ENCODE peak calls at places on chromosomes 2 and 18, in eight cellular contexts. One of them, this sample, is unnamed.

GRCh38 chr18:23932385-23933067 is 82.0 kb upstream of the TTC39C start:
- DNase-seq in foreskin fibroblast: peak
- DNase-seq in IMR-90: no peak
- DNase-seq in PC-9: no peak
- DNase-seq in astrocyte of the cerebellum: no peak
- DNase-seq in Peyer's patch: no peak
- DNase-seq in kidney: no peak
- DNase-seq in coronary artery: no peak
- DNase-seq in this sample: no peak

GRCh38 chr18:21393986-21394385 is 152.0 kb downstream of the GREB1L start:
- DNase-seq in foreskin fibroblast: peak
- DNase-seq in IMR-90: no peak
- DNase-seq in PC-9: no peak
- DNase-seq in astrocyte of the cerebellum: no peak
- DNase-seq in Peyer's patch: no peak
- DNase-seq in kidney: no peak
- DNase-seq in coronary artery: peak
- DNase-seq in this sample: no peak

GRCh38 chr2:118696786-118697465 is 150.5 kb downstream of the EN1 start:
- DNase-seq in foreskin fibroblast: peak
- DNase-seq in IMR-90: peak
- DNase-seq in PC-9: no peak
- DNase-seq in astrocyte of the cerebellum: peak
- DNase-seq in Peyer's patch: no peak
- DNase-seq in kidney: no peak
- DNase-seq in coronary artery: no peak
- DNase-seq in this sample: no peak

GRCh38 chr2:47007221-47007825 is 91.7 kb upstream of the MCFD2 start:
- DNase-seq in foreskin fibroblast: no peak
- DNase-seq in IMR-90: no peak
- DNase-seq in PC-9: no peak
- DNase-seq in astrocyte of the cerebellum: no peak
- DNase-seq in Peyer's patch: no peak
- DNase-seq in kidney: peak
- DNase-seq in coronary artery: no peak
- DNase-seq in this sample: no peak

GRCh38 chr18:54766631-54767030 is 61.6 kb upstream of the RAB27B start:
- DNase-seq in foreskin fibroblast: no peak
- DNase-seq in IMR-90: no peak
- DNase-seq in PC-9: peak
- DNase-seq in astrocyte of the cerebellum: no peak
- DNase-seq in Peyer's patch: no peak
- DNase-seq in kidney: no peak
- DNase-seq in coronary artery: no peak
- DNase-seq in this sample: no peak

GRCh38 chr18:55478301-55478660 is 109.7 kb downstream of the TCF4 start:
- DNase-seq in foreskin fibroblast: no peak
- DNase-seq in IMR-90: peak
- DNase-seq in PC-9: no peak
- DNase-seq in astrocyte of the cerebellum: no peak
- DNase-seq in Peyer's patch: no peak
- DNase-seq in kidney: no peak
- DNase-seq in coronary artery: no peak
- DNase-seq in this sample: no peak

GRCh38 chr2:43102366-43103092 is 123.9 kb downstream of the ZFP36L2 start:
- DNase-seq in foreskin fibroblast: peak
- DNase-seq in IMR-90: peak
- DNase-seq in PC-9: no peak
- DNase-seq in astrocyte of the cerebellum: no peak
- DNase-seq in Peyer's patch: no peak
- DNase-seq in kidney: peak
- DNase-seq in coronary artery: peak
- DNase-seq in this sample: no peak

GRCh38 chr2:15298769-15299168 is 262.4 kb downstream of the NBAS start:
- DNase-seq in foreskin fibroblast: peak
- DNase-seq in IMR-90: peak
- DNase-seq in PC-9: no peak
- DNase-seq in astrocyte of the cerebellum: no peak
- DNase-seq in Peyer's patch: no peak
- DNase-seq in kidney: no peak
- DNase-seq in coronary artery: no peak
- DNase-seq in this sample: no peak

GRCh38 chr2:188734688-188735087 is 239.5 kb upstream of the COL3A1 start:
- DNase-seq in foreskin fibroblast: no peak
- DNase-seq in IMR-90: peak
- DNase-seq in PC-9: no peak
- DNase-seq in astrocyte of the cerebellum: peak
- DNase-seq in Peyer's patch: no peak
- DNase-seq in kidney: no peak
- DNase-seq in coronary artery: no peak
- DNase-seq in this sample: no peak

GRCh38 chr2:72143441-72144356 is 4.0 kb downstream of the CYP26B1 start:
- DNase-seq in foreskin fibroblast: peak
- DNase-seq in IMR-90: no peak
- DNase-seq in PC-9: no peak
- DNase-seq in astrocyte of the cerebellum: no peak
- DNase-seq in Peyer's patch: no peak
- DNase-seq in kidney: peak
- DNase-seq in coronary artery: peak
- DNase-seq in this sample: no peak

GRCh38 chr2:11652555-11652954 is 17.4 kb downstream of the NTSR2 start:
- DNase-seq in foreskin fibroblast: peak
- DNase-seq in IMR-90: no peak
- DNase-seq in PC-9: no peak
- DNase-seq in astrocyte of the cerebellum: no peak
- DNase-seq in Peyer's patch: no peak
- DNase-seq in kidney: no peak
- DNase-seq in coronary artery: no peak
- DNase-seq in this sample: no peak

GRCh38 chr18:11154369-11154982 is 5.1 kb upstream of the PIEZO2 start:
- DNase-seq in foreskin fibroblast: peak
- DNase-seq in IMR-90: peak
- DNase-seq in PC-9: peak
- DNase-seq in astrocyte of the cerebellum: peak
- DNase-seq in Peyer's patch: no peak
- DNase-seq in kidney: no peak
- DNase-seq in coronary artery: no peak
- DNase-seq in this sample: peak
- TF ChIP-seq CTCF in foreskin fibroblast: peak
- TF ChIP-seq CTCF in IMR-90: peak
- TF ChIP-seq CTCF in PC-9: peak
- TF ChIP-seq CTCF in astrocyte of the cerebellum: peak
- TF ChIP-seq CTCF in Peyer's patch: peak
- TF ChIP-seq CTCF in kidney: peak
- TF ChIP-seq CTCF in coronary artery: no peak
- TF ChIP-seq CTCF in this sample: peak

GRCh38 chr2:1789610-1790009 is 45.3 kb upstream of the PXDN start:
- DNase-seq in foreskin fibroblast: no peak
- DNase-seq in IMR-90: no peak
- DNase-seq in PC-9: no peak
- DNase-seq in astrocyte of the cerebellum: no peak
- DNase-seq in Peyer's patch: no peak
- DNase-seq in kidney: no peak
- DNase-seq in coronary artery: no peak
- DNase-seq in this sample: no peak
- TF ChIP-seq CTCF in foreskin fibroblast: no peak
- TF ChIP-seq CTCF in IMR-90: no peak
- TF ChIP-seq CTCF in PC-9: peak
- TF ChIP-seq CTCF in astrocyte of the cerebellum: no peak
- TF ChIP-seq CTCF in Peyer's patch: no peak
- TF ChIP-seq CTCF in kidney: no peak
- TF ChIP-seq CTCF in coronary artery: no peak
- TF ChIP-seq CTCF in this sample: no peak

DNA sequence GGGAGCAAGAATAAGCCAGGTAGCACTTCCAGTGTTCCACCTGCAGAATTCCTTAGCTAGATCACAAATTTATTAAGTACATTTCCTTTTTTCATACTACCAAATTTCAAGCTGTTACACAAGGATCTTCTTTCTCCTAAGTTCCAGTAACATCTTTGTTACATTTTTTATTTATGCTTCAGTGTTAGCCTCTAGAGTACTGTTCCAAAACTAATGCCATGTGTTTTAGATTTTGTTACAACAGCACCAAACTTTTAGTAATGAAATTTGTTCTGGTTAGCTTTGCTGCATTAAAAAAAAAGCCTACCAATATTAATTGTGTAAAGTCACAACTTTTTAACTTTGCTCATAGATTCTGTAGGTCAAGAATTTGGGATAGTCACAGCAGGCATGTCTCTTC is 161.1 kb downstream of the CAMKMT start:
- DNase-seq in foreskin fibroblast: peak
- DNase-seq in IMR-90: no peak
- DNase-seq in PC-9: no peak
- DNase-seq in astrocyte of the cerebellum: no peak
- DNase-seq in Peyer's patch: no peak
- DNase-seq in kidney: no peak
- DNase-seq in coronary artery: no peak
- DNase-seq in this sample: no peak
- TF ChIP-seq CTCF in foreskin fibroblast: no peak
- TF ChIP-seq CTCF in IMR-90: no peak
- TF ChIP-seq CTCF in PC-9: no peak
- TF ChIP-seq CTCF in astrocyte of the cerebellum: no peak
- TF ChIP-seq CTCF in Peyer's patch: no peak
- TF ChIP-seq CTCF in kidney: no peak
- TF ChIP-seq CTCF in coronary artery: no peak
- TF ChIP-seq CTCF in this sample: no peak

GRCh38 chr2:222708274-222708710 is 36.8 kb downstream of the MOGAT1 start:
- DNase-seq in foreskin fibroblast: peak
- DNase-seq in IMR-90: peak
- DNase-seq in PC-9: peak
- DNase-seq in astrocyte of the cerebellum: peak
- DNase-seq in Peyer's patch: peak
- DNase-seq in kidney: peak
- DNase-seq in coronary artery: peak
- DNase-seq in this sample: peak
- TF ChIP-seq CTCF in foreskin fibroblast: peak
- TF ChIP-seq CTCF in IMR-90: peak
- TF ChIP-seq CTCF in PC-9: peak
- TF ChIP-seq CTCF in astrocyte of the cerebellum: peak
- TF ChIP-seq CTCF in Peyer's patch: peak
- TF ChIP-seq CTCF in kidney: peak
- TF ChIP-seq CTCF in coronary artery: peak
- TF ChIP-seq CTCF in this sample: peak

DNA sequence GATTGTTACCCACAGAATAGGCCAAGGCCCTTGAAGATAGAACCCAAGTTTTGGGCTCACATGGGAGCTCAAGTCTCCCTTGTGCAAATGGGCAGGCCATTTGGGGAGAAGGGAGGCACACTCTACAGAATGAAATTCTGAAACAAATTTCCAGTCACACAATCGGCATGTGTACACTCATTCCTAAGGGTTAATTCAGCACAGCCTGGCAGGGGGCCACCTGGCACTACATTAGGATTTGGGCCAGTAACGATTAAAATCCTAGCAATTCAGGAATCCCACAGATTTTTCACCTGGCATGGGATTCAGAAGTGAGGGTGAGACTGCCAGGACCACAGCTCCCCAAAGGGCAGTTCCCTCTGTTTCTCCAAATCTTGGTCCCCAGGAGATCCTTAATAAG is 46.4 kb downstream of the BMP10 start:
- DNase-seq in foreskin fibroblast: peak
- DNase-seq in IMR-90: peak
- DNase-seq in PC-9: no peak
- DNase-seq in astrocyte of the cerebellum: peak
- DNase-seq in Peyer's patch: no peak
- DNase-seq in kidney: no peak
- DNase-seq in coronary artery: no peak
- DNase-seq in this sample: no peak
- TF ChIP-seq CTCF in foreskin fibroblast: no peak
- TF ChIP-seq CTCF in IMR-90: no peak
- TF ChIP-seq CTCF in PC-9: no peak
- TF ChIP-seq CTCF in astrocyte of the cerebellum: no peak
- TF ChIP-seq CTCF in Peyer's patch: no peak
- TF ChIP-seq CTCF in kidney: no peak
- TF ChIP-seq CTCF in coronary artery: no peak
- TF ChIP-seq CTCF in this sample: no peak

DNA sequence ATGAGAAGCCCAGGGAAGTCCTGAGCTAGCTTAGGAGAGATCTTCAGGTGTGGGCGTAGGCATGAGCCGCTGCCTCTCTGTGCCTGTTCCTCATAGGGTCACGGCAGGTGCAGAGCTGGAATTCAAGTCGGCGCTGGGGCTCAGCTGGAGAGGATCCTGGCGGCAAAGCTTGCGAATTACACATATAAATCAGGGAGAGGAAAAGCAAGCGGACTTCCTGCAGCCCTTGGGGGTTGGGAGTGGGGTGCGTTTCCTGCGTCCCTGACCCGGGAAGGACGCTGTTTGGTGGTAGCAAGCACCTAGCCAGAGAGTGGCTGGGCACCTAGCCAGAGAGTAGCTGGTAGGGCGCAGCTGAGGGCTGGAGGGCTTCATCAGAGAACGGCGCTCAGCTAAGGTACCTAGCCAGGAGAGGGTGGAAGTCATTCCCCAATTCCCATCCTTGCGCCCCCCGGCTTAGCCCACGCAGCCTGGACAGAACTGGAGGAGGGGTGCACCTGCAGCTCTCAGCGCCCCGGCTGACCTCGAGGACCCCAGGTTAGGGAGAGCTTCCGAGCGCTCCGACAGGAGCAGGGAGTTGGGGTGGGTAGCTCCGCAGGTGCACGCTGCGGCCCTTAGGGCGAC is 459 bp upstream of the EFR3B start:
- DNase-seq in foreskin fibroblast: peak
- DNase-seq in IMR-90: peak
- DNase-seq in PC-9: peak
- DNase-seq in astrocyte of the cerebellum: no peak
- DNase-seq in Peyer's patch: peak
- DNase-seq in kidney: peak
- DNase-seq in coronary artery: no peak
- DNase-seq in this sample: peak
- TF ChIP-seq CTCF in foreskin fibroblast: peak
- TF ChIP-seq CTCF in IMR-90: peak
- TF ChIP-seq CTCF in PC-9: peak
- TF ChIP-seq CTCF in astrocyte of the cerebellum: peak
- TF ChIP-seq CTCF in Peyer's patch: peak
- TF ChIP-seq CTCF in kidney: peak
- TF ChIP-seq CTCF in coronary artery: no peak
- TF ChIP-seq CTCF in this sample: no peak

GRCh38 chr2:234096164-234096563 is 45.7 kb downstream of the SPP2 start:
- DNase-seq in foreskin fibroblast: no peak
- DNase-seq in IMR-90: no peak
- DNase-seq in PC-9: no peak
- DNase-seq in astrocyte of the cerebellum: no peak
- DNase-seq in Peyer's patch: no peak
- DNase-seq in kidney: no peak
- DNase-seq in coronary artery: no peak
- DNase-seq in this sample: no peak
- TF ChIP-seq CTCF in foreskin fibroblast: no peak
- TF ChIP-seq CTCF in IMR-90: no peak
- TF ChIP-seq CTCF in PC-9: no peak
- TF ChIP-seq CTCF in astrocyte of the cerebellum: no peak
- TF ChIP-seq CTCF in Peyer's patch: no peak
- TF ChIP-seq CTCF in kidney: no peak
- TF ChIP-seq CTCF in coronary artery: no peak
- TF ChIP-seq CTCF in this sample: no peak